ENCODE peak calls at places on chromosomes 2 and 18, in four cellular contexts. G, H, I and N are unnamed samples.

GRCh38 chr2:150767924-150768801 is 280.7 kb upstream of the RND3 start:
- DNase-seq in H (no peak), I (no peak), G (no peak), N (no peak)

GRCh38 chr2:191637182-191638078 is 40.5 kb upstream of the NABP1 start:
- DNase-seq in H (no peak), I (no peak), G (no peak), N (no peak)

GRCh38 chr2:224359569-224359968 is 42.3 kb downstream of the FAM124B start:
- DNase-seq in H (no peak), I (no peak), G (no peak), N (no peak)

GRCh38 chr18:34880882-34881852 is 160.0 kb upstream of the MAPRE2 start:
- DNase-seq in G (no peak), H (no peak), I (no peak), N (no peak)

GRCh38 chr2:6080837-6081541 is 388.8 kb downstream of the SOX11 start:
- DNase-seq in I (no peak), H (no peak), G (no peak), N (no peak)

GRCh38 chr18:21112140-21112473 is 494 bp upstream of the ROCK1 start:
- DNase-seq in G (no peak), H (no peak), I (no peak), N (no peak)

GRCh38 chr2:144596074-144596871 is 76.4 kb upstream of the ZEB2 start:
- DNase-seq in G (peak), H (no peak), I (no peak), N (no peak)

GRCh38 chr18:72847134-72847533 is 20.7 kb downstream of the NETO1 start:
- DNase-seq in G (no peak), H (no peak), I (no peak), N (no peak)

GRCh38 chr2:239178484-239178883 is 222.3 kb downstream of the HDAC4 start:
- DNase-seq in G (no peak), H (no peak), I (no peak), N (no peak)

GRCh38 chr2:96123936-96124335 is 7.6 kb upstream of the ADRA2B start:
- DNase-seq in I (no peak), G (no peak), H (no peak), N (no peak)

GRCh38 chr18:3889803-3890202 is 439.8 kb downstream of the TGIF1 start:
- DNase-seq in H (no peak), I (no peak), G (no peak), N (no peak)

GRCh38 chr2:195408196-195408595 is 248.8 kb upstream of the SLC39A10 start:
- DNase-seq in G (no peak), H (no peak), I (no peak), N (no peak)

GRCh38 chr2:77018219-77018618 is 504.0 kb downstream of the LRRTM4 start:
- DNase-seq in H (no peak), I (no peak), G (no peak), N (no peak)

GRCh38 chr2:224183086-224183485 is 144.0 kb upstream of the SERPINE2 start:
- DNase-seq in G (no peak), H (no peak), I (no peak), N (no peak)

GRCh38 chr2:62007555-62007954 is 102.1 kb downstream of the COMMD1 start:
- DNase-seq in H (no peak), G (no peak), I (no peak), N (no peak)

GRCh38 chr2:54871457-54872103 is 148.1 kb downstream of the EML6 start:
- DNase-seq in I (no peak), H (no peak), G (no peak), N (no peak)

GRCh38 chr2:10658041-10658913 is 31.5 kb downstream of the NOL10 start:
- DNase-seq in H (no peak), G (no peak), I (no peak), N (no peak)

GRCh38 chr18:49174478-49174877 is 223.7 kb upstream of the SMAD7 start:
- DNase-seq in I (no peak), H (no peak), G (no peak), N (no peak)
- TF ChIP-seq CTCF in I (no peak), H (no peak), G (no peak), N (no peak)

GRCh38 chr2:157751462-157752058 is 122.9 kb upstream of the ACVR1C start:
- DNase-seq in I (no peak), H (peak), G (no peak), N (peak)
- TF ChIP-seq CTCF in I (no peak), H (no peak), G (no peak), N (peak)

DNA sequence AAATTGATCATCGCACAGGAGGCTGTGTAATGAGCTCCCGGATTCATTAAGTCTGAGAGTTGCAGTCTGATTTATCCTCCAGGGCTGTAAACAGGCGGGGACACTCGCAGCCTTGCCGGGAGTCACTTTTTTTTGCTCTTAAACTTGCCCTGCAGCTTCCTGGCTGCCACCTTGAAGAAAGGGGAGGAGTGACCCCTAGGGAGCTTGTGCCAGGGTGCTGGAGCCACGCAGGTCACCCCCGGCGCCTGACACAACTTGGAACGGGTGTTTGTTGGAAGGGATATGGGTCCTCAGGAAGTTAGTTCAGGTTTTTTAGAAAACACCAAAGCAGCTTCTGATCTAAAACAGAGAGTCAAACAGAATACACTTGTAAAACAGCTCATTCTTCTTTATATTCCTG is 76.3 kb downstream of the DCDC2C start:
- DNase-seq in G (no peak), H (no peak), I (no peak), N (no peak)
- TF ChIP-seq CTCF in G (no peak), H (no peak), I (no peak), N (no peak)

GRCh38 chr2:231795525-231796327 is 9.5 kb downstream of the COPS7B start:
- DNase-seq in I (no peak), G (no peak), H (no peak), N (no peak)
- TF ChIP-seq CTCF in I (no peak), G (no peak), H (no peak), N (peak)

GRCh38 chr2:127719301-127720218 is 18.3 kb downstream of the SFT2D3 start:
- DNase-seq in G (no peak), I (no peak), H (no peak), N (no peak)

GRCh38 chr2:127722807-127723206 is 21.5 kb downstream of the SFT2D3 start:
- DNase-seq in H (no peak), G (no peak), I (no peak), N (no peak)

GRCh38 chr2:127721311-127721977 is 20.1 kb downstream of the SFT2D3 start:
- DNase-seq in G (no peak), H (no peak), I (no peak), N (no peak)

GRCh38 chr2:127726158-127726880 is 25.0 kb downstream of the SFT2D3 start:
- DNase-seq in H (no peak), I (no peak), G (no peak), N (no peak)

DNA sequence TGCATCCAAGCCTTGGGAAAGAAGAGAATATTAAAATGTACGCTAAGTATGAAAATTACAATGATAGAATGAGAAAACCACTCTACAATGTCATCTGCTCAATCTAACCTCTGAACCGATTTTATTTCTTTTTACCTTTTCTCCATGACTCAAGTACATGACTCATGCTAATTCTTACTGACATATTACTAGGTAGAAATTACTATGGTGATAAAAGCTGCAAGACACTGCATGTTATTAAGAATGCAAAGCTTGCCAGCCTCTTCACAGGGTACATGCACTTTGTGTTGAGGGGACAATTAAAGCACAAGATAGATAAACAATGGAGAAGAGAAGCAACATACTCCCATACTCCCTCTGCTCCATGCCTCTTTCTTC is 20.7 kb downstream of the SFT2D3 start:
- DNase-seq in I (no peak), G (no peak), H (no peak), N (no peak)
- TF ChIP-seq CTCF in I (no peak), G (no peak), H (no peak), N (no peak)

GRCh38 chr2:52810460-52810859 is 957.1 kb upstream of the CHAC2 start:
- DNase-seq in G (no peak), H (no peak), I (no peak), N (no peak)
- TF ChIP-seq CTCF in G (no peak), H (no peak), I (no peak), N (no peak)

DNA sequence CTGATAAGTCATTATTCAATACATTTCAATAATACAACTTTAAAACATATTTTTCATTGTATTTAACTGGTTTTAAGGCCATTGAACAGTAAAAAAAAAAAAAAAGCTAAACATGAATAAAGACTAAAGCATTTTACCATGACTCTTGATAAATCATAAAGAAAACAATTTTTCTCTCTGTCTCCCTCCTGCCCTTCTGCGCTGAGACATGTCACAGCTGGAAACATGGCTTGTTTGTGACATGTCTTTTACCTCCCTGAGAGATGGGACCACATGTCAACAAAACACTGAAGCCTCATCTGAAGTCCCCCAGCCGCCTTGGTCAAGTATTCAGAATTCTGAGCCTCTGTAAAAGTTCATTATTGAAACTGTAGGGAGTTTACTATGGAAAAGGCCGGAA is 221.1 kb downstream of the ZNF407 start:
- DNase-seq in I (no peak), H (no peak), G (no peak), N (no peak)
- TF ChIP-seq CTCF in I (no peak), H (no peak), G (no peak), N (no peak)